ENCODE peak calls at places on chromosomes 2 and 18, in six cellular contexts. I is fibroblast of pulmonary artery; X is activated CD8-positive, alpha-beta memory T cell treated with anti-CD3 and anti-CD28 coated beads for 48 hours; N is nucleus accumbens; F is T47D; C is A172. H is an unnamed sample.

GRCh38 chr18:68874361-68874760 is 76.5 kb downstream of the CCDC102B start:
- DNase-seq in C (no peak), I (peak), N (no peak), X (no peak), F (no peak), H (peak)

GRCh38 chr2:118974103-118974911 is 32.3 kb downstream of the MARCO start:
- DNase-seq in N (no peak), X (no peak), I (peak), C (peak), F (no peak), H (peak)

GRCh38 chr2:162826901-162827300 is 11.7 kb downstream of the KCNH7 start:
- DNase-seq in X (no peak), F (no peak), C (peak), N (no peak), I (peak), H (no peak)

GRCh38 chr18:2847341-2848144 is 737 bp downstream of the EMILIN2 start:
- DNase-seq in I (peak), N (no peak), F (no peak), C (no peak), X (peak), H (peak)

GRCh38 chr2:174442546-174443510 is 44.0 kb downstream of the GPR155 start:
- DNase-seq in C (peak), F (peak), N (no peak), I (peak), X (no peak), H (peak)

GRCh38 chr2:62785810-62786593 is 80.5 kb downstream of the EHBP1 start:
- DNase-seq in X (no peak), C (peak), I (peak), F (no peak), N (no peak), H (peak)

GRCh38 chr18:32542221-32542798 is 71.6 kb upstream of the GAREM1 start:
- DNase-seq in I (peak), N (no peak), X (no peak), F (no peak), C (no peak), H (no peak)

GRCh38 chr2:148541792-148542191 is 102.8 kb upstream of the EPC2 start:
- DNase-seq in N (no peak), X (no peak), I (no peak), F (no peak), C (no peak), H (no peak)

GRCh38 chr2:45808294-45808693 is 156.8 kb downstream of the PRKCE start:
- DNase-seq in I (no peak), N (no peak), F (no peak), X (no peak), C (no peak), H (no peak)

GRCh38 chr18:70172225-70172624 is 33.3 kb downstream of the RTTN start:
- DNase-seq in C (peak), X (no peak), F (no peak), I (peak), N (no peak), H (peak)

GRCh38 chr2:150480241-150480640 is 7.2 kb downstream of the RND3 start:
- DNase-seq in C (no peak), X (no peak), F (peak), I (no peak), N (no peak), H (peak)

GRCh38 chr2:234291765-234292204 is 205.1 kb downstream of the ARL4C start:
- DNase-seq in I (peak), F (no peak), N (no peak), C (peak), X (no peak), H (peak)

GRCh38 chr2:20141056-20141762 is 83.7 kb downstream of the SDC1 start:
- DNase-seq in N (no peak), X (no peak), I (peak), F (no peak), C (peak), H (peak)

GRCh38 chr18:63155910-63156773 is 163.4 kb downstream of the BCL2 start:
- DNase-seq in N (no peak), F (no peak), I (no peak), X (no peak), C (no peak), H (no peak)

GRCh38 chr2:201973316-201973715 is 60.3 kb upstream of the FZD7 start:
- DNase-seq in I (no peak), C (no peak), F (no peak), N (no peak), X (no peak), H (no peak)

GRCh38 chr2:37855283-37856041 is 69.6 kb upstream of the RMDN2 start:
- DNase-seq in X (no peak), F (no peak), I (peak), N (no peak), C (no peak), H (peak)

GRCh38 chr2:227504700-227505099 is 32.7 kb downstream of the AGFG1 start:
- DNase-seq in X (no peak), C (no peak), F (no peak), I (no peak), N (no peak), H (no peak)

GRCh38 chr18:32629292-32629691 is 143.5 kb downstream of the KLHL14 start:
- DNase-seq in X (no peak), N (no peak), C (no peak), F (peak), I (no peak), H (no peak)

GRCh38 chr2:234929002-234929401 is 22.8 kb upstream of the SH3BP4 start:
- DNase-seq in N (no peak), F (no peak), C (no peak), I (no peak), X (no peak), H (no peak)

GRCh38 chr2:205925373-205926337 is 160.3 kb downstream of the INO80D start:
- DNase-seq in X (peak), I (peak), N (peak), C (peak), F (peak), H (peak)

GRCh38 chr18:44569391-44570055 is 111.2 kb upstream of the SETBP1 start:
- DNase-seq in N (no peak), X (no peak), C (no peak), F (peak), I (no peak), H (no peak)

GRCh38 chr18:37487400-37487831 is 78.2 kb downstream of the CELF4 start:
- DNase-seq in N (no peak), C (no peak), I (peak), X (no peak), F (no peak), H (peak)

GRCh38 chr18:42412896-42413295 is 457.9 kb downstream of the PIK3C3 start:
- DNase-seq in N (no peak), I (peak), C (peak), F (no peak), X (no peak), H (peak)

GRCh38 chr2:184444217-184444616 is 154.1 kb upstream of the ZNF804A start:
- DNase-seq in N (no peak), F (peak), X (no peak), C (no peak), I (no peak), H (no peak)

GRCh38 chr18:39455300-39455699 is 1889.7 kb upstream of the CELF4 start:
- DNase-seq in I (peak), F (no peak), X (no peak), C (peak), N (no peak), H (peak)

GRCh38 chr2:120469486-120469885 is 123.5 kb downstream of the INHBB start:
- DNase-seq in X (no peak), N (no peak), I (peak), F (no peak), C (no peak), H (peak)

GRCh38 chr2:120344991-120345975 is 653 bp upstream of the INHBB start:
- DNase-seq in C (no peak), X (no peak), F (no peak), N (no peak), I (no peak), H (no peak)

GRCh38 chr2:23711979-23712755 is 214.8 kb downstream of the ATAD2B start:
- DNase-seq in X (no peak), N (no peak), I (peak), C (no peak), F (no peak), H (peak)

GRCh38 chr2:85033388-85033787 is 62.4 kb downstream of the KCMF1 start:
- DNase-seq in X (no peak), N (no peak), C (no peak), F (no peak), I (no peak), H (no peak)

GRCh38 chr2:120236296-120236695 is 13.1 kb upstream of the TMEM185B start:
- DNase-seq in C (no peak), F (no peak), X (no peak), I (no peak), N (no peak), H (no peak)

GRCh38 chr2:189658281-189658680 is 3.0 kb upstream of the ASNSD1 start:
- DNase-seq in C (no peak), N (no peak), F (no peak), I (no peak), X (no peak), H (no peak)

GRCh38 chr2:3168230-3168891 is 209.3 kb downstream of the EIPR1 start:
- DNase-seq in F (no peak), N (no peak), C (peak), I (peak), X (no peak), H (peak)

GRCh38 chr2:197782121-197782520 is 3.0 kb downstream of the BOLL start:
- DNase-seq in I (no peak), F (no peak), X (no peak), N (no peak), C (no peak), H (no peak)

GRCh38 chr2:197498937-197499593 is 575 bp downstream of the HSPD1 start:
- DNase-seq in I (peak), F (peak), C (peak), N (no peak), X (peak), H (peak)

GRCh38 chr18:10051877-10052631 is 138.2 kb downstream of the VAPA start:
- DNase-seq in I (peak), N (peak), X (no peak), F (no peak), C (no peak), H (peak)

GRCh38 chr2:109242222-109242653 is 113.2 kb downstream of the SH3RF3 start:
- DNase-seq in I (no peak), C (no peak), F (no peak), X (no peak), N (no peak), H (no peak)

GRCh38 chr2:60707750-60708371 is 48.2 kb upstream of the PAPOLG start:
- DNase-seq in F (peak), I (peak), C (peak), N (no peak), X (no peak), H (peak)

H was measured in fibroblast of the aortic adventitia.